ENCODE peak calls at places on chromosome 9, in five cellular contexts. One of them, this sample, is unnamed.

GRCh38 chr9:126108240-126108639 is 218.4 kb upstream of the MVB12B start:
- DNase-seq in sigmoid colon: no peak
- DNase-seq in spleen: peak; percentile 42
- DNase-seq in tibial nerve: no peak
- DNase-seq in stomach: no peak
- DNase-seq in this sample: no peak

GRCh38 chr9:127183814-127184582 is 61.6 kb upstream of the ANGPTL2 start:
- DNase-seq in sigmoid colon: peak; percentile 88
- DNase-seq in spleen: peak; percentile 72
- DNase-seq in tibial nerve: no peak
- DNase-seq in stomach: no peak
- DNase-seq in this sample: no peak

GRCh38 chr9:14256588-14256987 is 57.4 kb downstream of the NFIB start:
- DNase-seq in sigmoid colon: no peak
- DNase-seq in spleen: no peak
- DNase-seq in tibial nerve: no peak
- DNase-seq in stomach: no peak
- DNase-seq in this sample: no peak

GRCh38 chr9:5449521-5450359 is 602 bp upstream of the CD274 start:
- DNase-seq in sigmoid colon: no peak
- DNase-seq in spleen: no peak
- DNase-seq in tibial nerve: no peak
- DNase-seq in stomach: no peak
- DNase-seq in this sample: no peak

GRCh38 chr9:24059651-24060050 is 233.6 kb upstream of the ELAVL2 start:
- DNase-seq in sigmoid colon: no peak
- DNase-seq in spleen: no peak
- DNase-seq in tibial nerve: no peak
- DNase-seq in stomach: no peak
- DNase-seq in this sample: no peak

GRCh38 chr9:97501972-97502221 is 431 bp downstream of the TMOD1 start:
- DNase-seq in sigmoid colon: no peak
- DNase-seq in spleen: peak; percentile 74
- DNase-seq in tibial nerve: no peak
- DNase-seq in stomach: no peak
- DNase-seq in this sample: no peak

GRCh38 chr9:121178676-121179372 is 22.8 kb downstream of the RAB14 start:
- DNase-seq in sigmoid colon: no peak
- DNase-seq in spleen: no peak
- DNase-seq in tibial nerve: no peak
- DNase-seq in stomach: no peak
- DNase-seq in this sample: no peak

GRCh38 chr9:89684912-89685636 is 80.3 kb downstream of the GADD45G start:
- DNase-seq in sigmoid colon: no peak
- DNase-seq in spleen: no peak
- DNase-seq in tibial nerve: no peak
- DNase-seq in stomach: peak; percentile 43
- DNase-seq in this sample: no peak

GRCh38 chr9:4386819-4387218 is 87.0 kb upstream of the GLIS3 start:
- DNase-seq in sigmoid colon: no peak
- DNase-seq in spleen: no peak
- DNase-seq in tibial nerve: no peak
- DNase-seq in stomach: no peak
- DNase-seq in this sample: no peak

GRCh38 chr9:114836769-114837168 is 30.9 kb upstream of the TNFSF15 start:
- DNase-seq in sigmoid colon: no peak
- DNase-seq in spleen: no peak
- DNase-seq in tibial nerve: no peak
- DNase-seq in stomach: no peak
- DNase-seq in this sample: no peak

GRCh38 chr9:137612741-137613142 is 6.1 kb upstream of the EHMT1 start:
- DNase-seq in sigmoid colon: no peak
- DNase-seq in spleen: no peak
- DNase-seq in tibial nerve: no peak
- DNase-seq in stomach: no peak
- DNase-seq in this sample: no peak

GRCh38 chr9:137613259-137613658 is 5.5 kb upstream of the EHMT1 start:
- DNase-seq in sigmoid colon: no peak
- DNase-seq in spleen: no peak
- DNase-seq in tibial nerve: no peak
- DNase-seq in stomach: no peak
- DNase-seq in this sample: no peak

GRCh38 chr9:137615387-137615871 is 3.4 kb upstream of the EHMT1 start:
- DNase-seq in sigmoid colon: no peak
- DNase-seq in spleen: peak; percentile 76
- DNase-seq in tibial nerve: no peak
- DNase-seq in stomach: no peak
- DNase-seq in this sample: no peak

GRCh38 chr9:137613738-137614523 is 4.9 kb upstream of the EHMT1 start:
- DNase-seq in sigmoid colon: no peak
- DNase-seq in spleen: no peak
- DNase-seq in tibial nerve: no peak
- DNase-seq in stomach: no peak
- DNase-seq in this sample: no peak

GRCh38 chr9:137614631-137615386 is 4.0 kb upstream of the EHMT1 start:
- DNase-seq in sigmoid colon: no peak
- DNase-seq in spleen: peak; percentile 75
- DNase-seq in tibial nerve: no peak
- DNase-seq in stomach: peak; percentile 64
- DNase-seq in this sample: no peak
- TF ChIP-seq POLR2A in sigmoid colon: no peak
- TF ChIP-seq POLR2A in spleen: no peak
- TF ChIP-seq POLR2A in tibial nerve: no peak
- TF ChIP-seq POLR2A in stomach: no peak
- TF ChIP-seq POLR2A in this sample: no peak

GRCh38 chr9:21607576-21607975 is 125.5 kb upstream of the IFNE start:
- DNase-seq in sigmoid colon: no peak
- DNase-seq in spleen: no peak
- DNase-seq in tibial nerve: no peak
- DNase-seq in stomach: no peak
- DNase-seq in this sample: no peak
- H3K36me3 ChIP-seq in sigmoid colon: no peaks in the 10 kb centered on the region
- H3K36me3 ChIP-seq in spleen: no peaks in the 10 kb centered on the region
- H3K36me3 ChIP-seq in tibial nerve: no peaks in the 10 kb centered on the region
- H3K36me3 ChIP-seq in stomach: no peaks in the 10 kb centered on the region
- H3K36me3 ChIP-seq in this sample: no peaks in the 10 kb centered on the region

GRCh38 chr9:135075234-135076142 is 12.0 kb upstream of the OLFM1 start:
- DNase-seq in sigmoid colon: peak; percentile 82
- DNase-seq in spleen: peak; percentile 86
- DNase-seq in tibial nerve: peak; percentile 40
- DNase-seq in stomach: peak; percentile 29
- DNase-seq in this sample: peak; percentile 47
- TF ChIP-seq POLR2A in sigmoid colon: no peak
- TF ChIP-seq POLR2A in spleen: no peak
- TF ChIP-seq POLR2A in tibial nerve: no peak
- TF ChIP-seq POLR2A in stomach: no peak
- TF ChIP-seq POLR2A in this sample: no peak

DNA sequence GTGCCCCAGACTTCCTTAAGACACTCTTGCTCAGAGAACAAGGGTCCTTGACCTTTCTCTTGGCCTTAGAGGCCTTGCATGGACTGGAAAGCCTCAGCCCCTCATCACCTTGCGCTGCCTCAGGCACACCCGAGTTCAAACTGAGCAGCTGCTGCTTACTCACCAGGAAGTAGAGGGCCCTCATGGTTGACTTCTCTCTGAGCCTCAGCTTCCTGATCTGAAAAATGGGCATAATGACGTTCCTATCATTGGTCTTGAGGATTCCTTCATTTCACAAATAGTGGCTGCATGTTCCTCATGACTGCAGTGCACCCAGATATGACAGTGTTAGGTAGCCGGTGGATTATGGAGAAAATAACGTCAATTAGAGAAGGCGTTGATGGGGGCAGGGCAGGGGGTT is 28.6 kb downstream of the IER5L start:
- DNase-seq in sigmoid colon: no peak
- DNase-seq in spleen: no peak
- DNase-seq in tibial nerve: no peak
- DNase-seq in stomach: no peak
- DNase-seq in this sample: no peak
- H3K36me3 ChIP-seq in sigmoid colon: peaks cover 43% of the 10 kb centered on the region
- H3K36me3 ChIP-seq in spleen: peaks cover 63% of the 10 kb centered on the region
- H3K36me3 ChIP-seq in tibial nerve: peaks cover 59% of the 10 kb centered on the region
- H3K36me3 ChIP-seq in stomach: peaks cover 18% of the 10 kb centered on the region
- H3K36me3 ChIP-seq in this sample: peaks cover 24% of the 10 kb centered on the region

DNA sequence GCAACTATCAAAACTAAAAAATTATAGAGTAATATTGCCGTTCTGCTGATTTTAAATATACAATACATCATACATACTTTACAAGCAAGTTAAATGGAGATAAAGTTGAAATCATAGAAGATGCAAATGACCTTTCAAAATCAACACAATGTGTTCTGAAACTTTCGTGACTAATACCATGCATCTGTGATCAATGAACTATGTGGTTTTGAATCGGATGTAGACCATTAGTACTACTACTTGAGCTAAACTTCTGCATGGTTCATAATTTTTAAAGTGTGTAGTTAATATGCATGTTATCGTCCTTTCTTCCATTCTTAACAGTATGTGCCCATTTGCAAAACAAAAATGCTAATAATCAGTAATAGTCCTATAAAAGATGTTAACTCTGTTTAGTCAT is 11.3 kb upstream of the PHF2 start:
- DNase-seq in sigmoid colon: no peak
- DNase-seq in spleen: no peak
- DNase-seq in tibial nerve: no peak
- DNase-seq in stomach: no peak
- DNase-seq in this sample: no peak
- TF ChIP-seq POLR2A in sigmoid colon: no peak
- TF ChIP-seq POLR2A in spleen: no peak
- TF ChIP-seq POLR2A in tibial nerve: no peak
- TF ChIP-seq POLR2A in stomach: no peak
- TF ChIP-seq POLR2A in this sample: no peak

GRCh38 chr9:128629136-128629535 is 27.5 kb downstream of the DYNC2I2 start:
- DNase-seq in sigmoid colon: peak; percentile 40
- DNase-seq in spleen: peak; percentile 33
- DNase-seq in tibial nerve: no peak
- DNase-seq in stomach: no peak
- DNase-seq in this sample: no peak
- H3K36me3 ChIP-seq in sigmoid colon: peaks cover 98% of the 10 kb centered on the region
- H3K36me3 ChIP-seq in spleen: peaks cover 100% of the 10 kb centered on the region
- H3K36me3 ChIP-seq in tibial nerve: peaks cover 100% of the 10 kb centered on the region
- H3K36me3 ChIP-seq in stomach: peaks cover 96% of the 10 kb centered on the region
- H3K36me3 ChIP-seq in this sample: no peaks in the 10 kb centered on the region

DNA sequence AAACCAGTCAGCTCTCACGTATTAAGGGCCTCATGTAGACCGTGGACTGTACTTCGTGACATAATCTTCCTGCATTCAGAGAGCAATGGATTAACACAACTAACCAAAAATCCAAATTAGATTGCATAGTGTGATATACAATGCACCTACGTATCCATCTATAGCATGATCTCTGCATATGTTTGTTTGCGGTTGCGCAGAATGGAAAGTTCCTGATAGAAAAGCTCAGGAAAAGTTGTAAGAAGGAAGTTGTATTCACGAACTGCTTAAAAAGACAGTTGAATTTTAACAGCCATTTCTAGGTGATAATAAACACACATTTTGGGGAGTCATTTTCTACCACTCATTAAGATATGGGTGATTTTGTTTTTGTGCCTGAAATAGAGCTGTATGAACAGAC is 869.0 kb downstream of the TLE4 start:
- DNase-seq in sigmoid colon: no peak
- DNase-seq in spleen: no peak
- DNase-seq in tibial nerve: no peak
- DNase-seq in stomach: no peak
- DNase-seq in this sample: no peak
- TF ChIP-seq POLR2A in sigmoid colon: no peak
- TF ChIP-seq POLR2A in spleen: no peak
- TF ChIP-seq POLR2A in tibial nerve: no peak
- TF ChIP-seq POLR2A in stomach: no peak
- TF ChIP-seq POLR2A in this sample: no peak

This sample was measured in Peyer's patch.